ENCODE peak calls at places on chromosome 4, in eight cellular contexts. F, Y, Z, H, J, L, Q and C are unnamed samples.

GRCh38 chr4:8772499-8773123 is 99.0 kb downstream of the HMX1 start:
- DNase-seq in H (peak), Y (no peak), L (no peak), Q (no peak), Z (no peak), J (no peak), F (no peak), C (peak)

GRCh38 chr4:4391866-4392265 is 5.0 kb downstream of the NSG1 start:
- DNase-seq in H (no peak), Z (no peak), Q (no peak), J (no peak), L (no peak), Y (no peak), F (no peak), C (no peak)

GRCh38 chr4:109440948-109441347 is 7.3 kb downstream of the SEC24B start:
- DNase-seq in H (no peak), F (no peak), Z (no peak), Y (no peak), J (no peak), Q (no peak), L (no peak), C (no peak)

GRCh38 chr4:187767158-187767557 is 228.4 kb upstream of the ZFP42 start:
- DNase-seq in Z (no peak), L (no peak), H (no peak), F (no peak), J (no peak), Y (no peak), Q (no peak), C (no peak)

GRCh38 chr4:74112399-74113090 is 13.6 kb upstream of the CXCL2 start:
- DNase-seq in L (no peak), Y (peak), F (peak), Q (no peak), Z (no peak), H (no peak), J (no peak), C (no peak)

GRCh38 chr4:2142630-2143427 is 83.7 kb downstream of the NAT8L start:
- DNase-seq in F (peak), Q (peak), Y (no peak), J (no peak), H (no peak), L (no peak), Z (no peak), C (no peak)

GRCh38 chr4:179662522-179662921 is 2220.3 kb upstream of the AGA start:
- DNase-seq in Q (no peak), Z (no peak), F (no peak), H (no peak), J (no peak), Y (no peak), L (no peak), C (no peak)

GRCh38 chr4:87117730-87118075 is 102.7 kb downstream of the KLHL8 start:
- DNase-seq in L (no peak), F (no peak), Z (no peak), J (no peak), Y (no peak), Q (no peak), H (no peak), C (no peak)

GRCh38 chr4:65580551-65580950 is 89.7 kb downstream of the EPHA5 start:
- DNase-seq in F (peak), L (no peak), Y (no peak), Z (no peak), J (no peak), Q (peak), H (no peak), C (no peak)

GRCh38 chr4:182916483-182917181 is 554 bp downstream of the DCTD start:
- DNase-seq in J (no peak), Y (peak), H (peak), Z (peak), F (peak), Q (peak), L (peak), C (peak)

GRCh38 chr4:153594208-153594607 is 89.9 kb upstream of the TLR2 start:
- DNase-seq in Y (peak), Q (peak), F (peak), J (no peak), L (no peak), Z (no peak), H (no peak), C (no peak)

GRCh38 chr4:68390205-68390604 is 40.3 kb upstream of the YTHDC1 start:
- DNase-seq in L (no peak), Z (no peak), H (no peak), F (no peak), Q (no peak), Y (no peak), J (no peak), C (no peak)

GRCh38 chr4:155071962-155072361 is 136.5 kb upstream of the NPY2R start:
- DNase-seq in Q (no peak), Y (no peak), Z (no peak), L (no peak), H (no peak), J (peak), F (no peak), C (no peak)

GRCh38 chr4:106017975-106018374 is 122.7 kb downstream of the NPNT start:
- DNase-seq in J (no peak), Z (no peak), Y (no peak), L (no peak), Q (no peak), H (no peak), F (no peak), C (no peak)

GRCh38 chr4:118783887-118784286 is 52.0 kb downstream of the SEC24D start:
- DNase-seq in Y (peak), L (no peak), Q (peak), Z (no peak), J (no peak), F (peak), H (no peak), C (no peak)

GRCh38 chr4:82825425-82825824 is 26.8 kb upstream of the SCD5 start:
- DNase-seq in Z (no peak), Y (no peak), J (no peak), L (no peak), H (no peak), Q (no peak), F (no peak), C (no peak)